ENCODE peak calls at places on chromosomes 12 and 14, in nine cellular contexts. N is ascending aorta, K is left lung, M is RWPE1, O is HCT116, J is neural progenitor cell, L is GM23338, V is HL-60, Y is GM10248. S is an unnamed sample.

GRCh38 chr14:54147758-54148157 is 191.1 kb upstream of the BMP4 start:
- DNase-seq in M (no peak), V (no peak), Y (no peak), N (no peak), K (no peak), O (no peak), L (no peak), J (no peak), S (no peak)

GRCh38 chr12:115975411-115975810 is 302.1 kb downstream of the MED13L start:
- DNase-seq in O (no peak), M (no peak), N (no peak), V (no peak), L (no peak), K (no peak), Y (no peak), J (no peak), S (no peak)

GRCh38 chr14:105066285-105067071 is 1.2 kb upstream of the GPR132 start:
- DNase-seq in L (no peak), K (no peak), V (no peak), Y (no peak), N (peak; percentile 59), O (no peak), M (no peak), J (no peak), S (no peak)

GRCh38 chr12:123075591-123076171 is 75.2 kb downstream of the PITPNM2 start:
- DNase-seq in M (no peak), K (peak; percentile 73), Y (peak; percentile 75), V (no peak), L (peak; percentile 82), J (peak; percentile 86), N (no peak), O (no peak), S (no peak)

GRCh38 chr14:43166163-43166562 is 1340.9 kb downstream of the FSCB start:
- DNase-seq in N (no peak), L (no peak), Y (no peak), O (no peak), K (no peak), J (no peak), M (no peak), V (no peak), S (no peak)

GRCh38 chr12:52519826-52520662 is at the start of gene KRT5:
- DNase-seq in M (peak; percentile 91), K (no peak), L (no peak), N (no peak), J (no peak), Y (no peak), V (no peak), O (no peak), S (no peak)

GRCh38 chr14:87952307-87953094 is 40.5 kb downstream of the GALC start:
- DNase-seq in J (no peak), O (no peak), L (no peak), M (no peak), V (no peak), Y (peak; percentile 4), N (no peak), K (no peak), S (no peak)

GRCh38 chr14:61033024-61033423 is 52.0 kb downstream of the SLC38A6 start:
- DNase-seq in J (no peak), N (no peak), L (no peak), Y (no peak), M (no peak), O (no peak), V (no peak), K (no peak), S (no peak)

GRCh38 chr12:52202361-52203078 is 10.7 kb upstream of the KRT80 start:
- DNase-seq in N (no peak), K (peak; percentile 32), L (peak; percentile 44), M (no peak), V (peak; percentile 39), J (no peak), O (no peak), Y (no peak), S (no peak)

GRCh38 chr14:61387076-61387475 is 65.7 kb downstream of the PRKCH start:
- DNase-seq in L (no peak), K (no peak), J (no peak), M (no peak), O (no peak), N (no peak), V (no peak), Y (no peak), S (no peak)

GRCh38 chr12:8722286-8722685 is 24.5 kb downstream of the RIMKLB start:
- DNase-seq in M (no peak), J (peak; percentile 4), N (no peak), O (no peak), K (no peak), V (no peak), Y (no peak), L (peak; percentile 45), S (no peak)

GRCh38 chr12:93896427-93896826 is 219.3 kb downstream of the CRADD start:
- DNase-seq in Y (no peak), O (no peak), J (peak; percentile 8), N (no peak), M (no peak), L (peak; percentile 52), K (no peak), V (no peak), S (no peak)
- TF ChIP-seq CTCF in Y (no peak), O (peak; percentile 33), J (peak; percentile 36), N (no peak), M (no peak), L (peak; percentile 37), K (no peak), V (no peak), S (no peak)

DNA sequence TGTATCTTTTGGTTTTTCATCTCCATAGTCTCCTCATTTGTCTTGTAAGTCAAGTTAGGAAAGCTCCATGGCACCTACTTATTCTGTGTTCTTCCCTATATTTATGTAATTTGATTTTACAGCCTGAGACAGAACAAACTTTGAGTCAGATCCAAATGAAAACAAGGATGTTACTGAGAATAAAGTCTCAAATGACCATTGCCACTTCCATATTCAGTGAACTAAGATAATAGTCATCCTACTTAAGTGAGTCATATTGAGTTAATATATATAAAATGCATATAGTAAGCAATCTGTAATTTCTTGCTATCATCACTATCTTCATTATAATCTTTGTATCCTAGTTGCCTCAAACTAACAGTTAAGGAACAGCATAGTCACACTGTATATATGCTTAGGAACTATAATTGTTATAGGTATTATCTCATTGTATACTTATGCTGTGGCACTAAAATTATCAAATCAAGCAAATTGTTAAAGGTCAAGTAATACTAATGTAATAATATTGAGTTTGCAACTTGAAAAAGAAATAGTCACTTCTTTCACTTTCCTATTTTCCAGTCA is 30.8 kb downstream of the TMTC3 start:
- DNase-seq in M (peak; percentile 7), O (no peak), L (no peak), J (no peak), N (no peak), K (no peak), V (no peak), Y (no peak), S (no peak)
- TF ChIP-seq CTCF in M (no peak), O (no peak), L (no peak), J (no peak), N (no peak), K (no peak), V (no peak), Y (no peak), S (no peak)

DNA sequence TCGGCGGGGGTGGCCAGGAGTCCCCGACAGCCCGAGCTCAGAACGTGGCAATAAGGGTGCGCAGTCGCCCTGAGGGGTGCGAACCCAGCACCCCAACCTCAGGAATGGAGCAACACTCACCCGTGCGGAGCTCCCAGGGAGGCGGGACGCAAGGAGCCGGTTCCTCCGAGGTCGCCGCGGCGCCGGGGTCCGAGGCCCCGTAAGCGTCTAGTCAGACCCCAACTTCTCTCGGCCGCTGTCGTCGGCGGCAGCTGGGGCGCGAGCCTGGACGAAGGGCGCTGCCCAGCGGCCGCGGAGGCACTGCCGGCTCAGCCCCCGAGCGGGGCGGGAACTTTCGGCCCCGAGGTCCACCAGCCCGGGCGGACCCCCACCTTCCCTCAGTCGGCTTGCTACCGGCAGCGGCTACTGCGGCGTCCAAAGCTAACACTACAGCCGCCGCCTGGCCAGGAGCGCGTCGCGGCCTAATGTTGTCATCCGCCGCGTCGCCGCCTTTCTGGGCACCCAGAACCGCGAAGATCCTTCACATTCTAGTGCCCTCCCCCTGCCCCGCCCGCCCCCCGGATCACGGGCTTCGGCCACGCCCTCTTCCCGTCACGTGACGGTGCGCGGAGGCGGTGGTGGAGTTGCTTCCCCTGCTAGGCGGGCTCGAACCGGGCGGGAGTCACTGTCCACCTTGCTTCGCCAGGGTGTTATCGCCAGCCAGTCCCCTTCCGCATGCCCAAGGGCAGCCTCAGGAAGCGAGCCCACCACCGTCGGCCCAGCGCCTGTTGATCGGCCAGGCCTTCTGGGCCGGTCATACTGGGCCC is at the start of gene OSBPL8:
- DNase-seq in O (peak; percentile 80), M (peak; percentile 94), L (peak; percentile 97), Y (peak; percentile 95), J (peak; percentile 97), K (peak; percentile 96), N (peak; percentile 99), V (peak; percentile 97), S (peak; percentile 97)
- TF ChIP-seq CTCF in O (peak; percentile 9), M (peak; percentile 18), L (no peak), Y (peak; percentile 50), J (peak; percentile 23), K (peak; percentile 19), N (peak; percentile 16), V (no peak), S (no peak)

GRCh38 chr12:131827961-131828534 is at the start of gene MMP17:
- DNase-seq in N (no peak), O (no peak), V (no peak), J (peak; percentile 94), Y (peak; percentile 64), M (no peak), K (no peak), L (peak; percentile 94), S (no peak)
- TF ChIP-seq CTCF in N (no peak), O (peak; percentile 8), V (no peak), J (peak; percentile 18), Y (peak; percentile 50), M (peak; percentile 20), K (no peak), L (no peak), S (no peak)